ENCODE peak calls at places on chromosomes 4 and X, in five cellular contexts. Q is right cardiac atrium; S is CD4-positive, CD25-positive, alpha-beta regulatory T cell; I is C1 segment of cervical spinal cord; U is stimulated activated CD8-positive, alpha-beta memory T cell treated with anti-CD3 and anti-CD28 coated beads, Interleukin-2, amount 100 ng/mL, for 1 hour. X is an unnamed sample.

GRCh38 chrX:123277347-123277746 is 93.3 kb downstream of the GRIA3 start:
- DNase-seq in Q (no peak), I (no peak), S (no peak), U (no peak), X (no peak)

GRCh38 chr4:48756689-48757220 is 23.3 kb downstream of the FRYL start:
- DNase-seq in U (no peak), S (no peak), I (no peak), Q (no peak), X (no peak)

GRCh38 chrX:39836802-39837420 is 260.8 kb downstream of the BCOR start:
- DNase-seq in Q (no peak), I (no peak), S (no peak), U (no peak), X (no peak)

GRCh38 chrX:135977611-135978010 is 3.8 kb upstream of the MMGT1 start:
- DNase-seq in S (peak), I (no peak), Q (no peak), U (no peak), X (no peak)

GRCh38 chrX:138150709-138151108 is 560.8 kb downstream of the FGF13 start:
- DNase-seq in U (no peak), S (peak), I (no peak), Q (no peak), X (no peak)

GRCh38 chrX:8849462-8849861 is 48.3 kb upstream of the FAM9A start:
- DNase-seq in U (no peak), S (no peak), Q (no peak), I (no peak), X (no peak)

GRCh38 chr4:172688536-172688935 is 480.1 kb upstream of the GALNT7 start:
- DNase-seq in U (no peak), I (no peak), S (no peak), Q (no peak), X (no peak)

GRCh38 chr4:152045781-152046571 is 285.2 kb upstream of the GATB start:
- DNase-seq in S (peak), U (no peak), I (no peak), Q (peak), X (no peak)

GRCh38 chr4:187179086-187180070 is 455.7 kb upstream of the FAT1 start:
- DNase-seq in U (no peak), S (no peak), Q (no peak), I (no peak), X (no peak)